ENCODE peak calls at places on chromosome 2, in seven cellular contexts. F, G, N, O, J, Q and L are unnamed samples.

GRCh38 chr2:158560259-158560658 is 103.5 kb downstream of the PKP4 start:
- DNase-seq in F (no peak), G (no peak), N (no peak), O (no peak), J (no peak), Q (no peak), L (no peak)

GRCh38 chr2:10103179-10103578 is 19.4 kb upstream of the RRM2 start:
- DNase-seq in F (no peak), G (no peak), N (no peak), O (no peak), J (no peak), Q (no peak), L (no peak)

GRCh38 chr2:191329841-191330240 is 84.6 kb downstream of the MYO1B start:
- DNase-seq in F (no peak), G (no peak), N (no peak), O (no peak), J (no peak), Q (no peak), L (no peak)

GRCh38 chr2:239003933-239004636 is 156.2 kb downstream of the TWIST2 start:
- DNase-seq in F (no peak), G (no peak), N (no peak), O (no peak), J (no peak), Q (no peak), L (no peak)

GRCh38 chr2:110948027-110948687 is 172.6 kb upstream of the BCL2L11 start:
- DNase-seq in F (no peak), G (no peak), N (no peak), O (no peak), J (no peak), Q (no peak), L (no peak)

GRCh38 chr2:241035142-241035817 is 36.9 kb downstream of the SNED1 start:
- DNase-seq in F (no peak), G (peak), N (no peak), O (no peak), J (no peak), Q (no peak), L (peak)

GRCh38 chr2:240499309-240500301 is 58.2 kb downstream of the ANKMY1 start:
- DNase-seq in F (no peak), G (no peak), N (no peak), O (no peak), J (no peak), Q (no peak), L (peak)

GRCh38 chr2:127277028-127277427 is 16.9 kb downstream of the ERCC3 start:
- DNase-seq in F (no peak), G (no peak), N (no peak), O (no peak), J (no peak), Q (peak), L (no peak)